ENCODE peak calls at places on chromosomes 16 and 17, in ten cellular contexts. O is retinal pigment epithelial cell, V is right lobe of liver, W is endothelial cell, T is IMR-90, R is stomach, I is foreskin fibroblast, A is Calu3, L is epithelial cell of esophagus, E is left ventricle myocardium inferior. N is an unnamed sample.

GRCh38 chr16:28182183-28182582 is 29.6 kb downstream of the XPO6 start:
- DNase-seq in W (no peak), L (peak; percentile 50), I (peak; percentile 76), R (no peak), A (no peak), E (no peak), T (peak; percentile 66), O (no peak), V (no peak), N (no peak)

GRCh38 chr17:18246880-18247612 is 11.5 kb downstream of the FLII start:
- DNase-seq in E (peak; percentile 58), W (peak; percentile 50), L (peak; percentile 94), A (no peak), R (peak; percentile 95), T (peak; percentile 8), I (no peak), O (no peak), V (no peak), N (no peak)

GRCh38 chr16:71645450-71645849 is 19.5 kb downstream of the MARVELD3 start:
- DNase-seq in L (peak; percentile 71), A (peak; percentile 36), E (no peak), V (no peak), R (no peak), O (peak; percentile 13), I (no peak), T (peak; percentile 38), W (no peak), N (no peak)

GRCh38 chr17:57243171-57243622 is 13.1 kb upstream of the MSI2 start:
- DNase-seq in T (peak; percentile 60), E (peak; percentile 45), W (peak; percentile 75), L (peak; percentile 71), R (peak; percentile 73), A (peak; percentile 65), I (peak; percentile 44), O (no peak), V (peak; percentile 72), N (peak; percentile 74)

GRCh38 chr16:21302898-21303528 is 24.9 kb upstream of the CRYM start:
- DNase-seq in A (no peak), R (no peak), E (no peak), T (peak; percentile 93), O (peak; percentile 66), I (peak; percentile 90), W (no peak), L (peak; percentile 99), V (no peak), N (no peak)

GRCh38 chr17:29346462-29346861 is 43.7 kb upstream of the TAOK1 start:
- DNase-seq in I (no peak), L (no peak), V (no peak), A (no peak), E (no peak), T (no peak), W (no peak), O (no peak), R (no peak), N (no peak)

GRCh38 chr16:66572356-66572755 is 6.1 kb downstream of the CMTM1 start:
- DNase-seq in I (no peak), R (no peak), O (no peak), W (no peak), L (no peak), E (no peak), T (no peak), A (no peak), V (no peak), N (no peak)

GRCh38 chr16:72013888-72014538 is 5.5 kb downstream of the DHODH start:
- DNase-seq in E (peak; percentile 41), O (no peak), A (no peak), T (no peak), W (no peak), L (no peak), I (no peak), R (no peak), V (no peak), N (no peak)

GRCh38 chr16:265711-266110 is 10.0 kb downstream of the RGS11 start:
- DNase-seq in T (no peak), V (no peak), R (peak; percentile 49), O (no peak), A (no peak), L (peak; percentile 40), I (no peak), E (no peak), W (no peak), N (no peak)

GRCh38 chr16:86303787-86304685 is 206.3 kb upstream of the FOXF1 start:
- DNase-seq in A (no peak), E (no peak), R (no peak), L (no peak), T (peak; percentile 64), I (no peak), O (no peak), V (no peak), W (no peak), N (no peak)

GRCh38 chr16:30121741-30122620 is 1.0 kb downstream of the MAPK3 start:
- DNase-seq in W (no peak), L (no peak), E (peak; percentile 82), O (no peak), A (no peak), T (no peak), I (no peak), R (peak; percentile 53), V (peak; percentile 64), N (no peak)

GRCh38 chr17:59837362-59838195 is 55.2 kb downstream of the TUBD1 start:
- DNase-seq in E (no peak), R (peak; percentile 86), O (peak; percentile 100), V (no peak), W (peak; percentile 52), I (peak; percentile 98), A (peak; percentile 77), L (peak; percentile 99), T (peak; percentile 100), N (peak; percentile 31)

GRCh38 chr17:79991924-79992656 is 43.6 kb downstream of the TBC1D16 start:
- DNase-seq in W (no peak), E (peak; percentile 57), L (no peak), R (peak; percentile 50), T (peak; percentile 38), V (peak; percentile 87), I (no peak), A (peak; percentile 68), O (no peak), N (no peak)

GRCh38 chr16:85296859-85297698 is 184.8 kb upstream of the CIBAR2 start:
- DNase-seq in T (no peak), A (peak; percentile 86), O (no peak), R (peak; percentile 63), V (no peak), W (peak; percentile 73), L (peak; percentile 50), I (no peak), E (no peak), N (peak; percentile 54)

GRCh38 chr17:37737971-37738370 is 6.9 kb downstream of the HNF1B start:
- DNase-seq in W (no peak), I (no peak), O (no peak), E (no peak), L (no peak), V (no peak), T (peak; percentile 61), R (no peak), A (no peak), N (no peak)

GRCh38 chr17:41912925-41913324 is 5.8 kb downstream of the ACLY start:
- DNase-seq in A (no peak), O (no peak), R (no peak), E (no peak), W (no peak), V (no peak), L (no peak), I (no peak), T (no peak), N (no peak)
- TF ChIP-seq CTCF in A (no peak), O (peak; percentile 20), R (no peak), E (no peak), W (no peak), V (no peak), L (no peak), I (no peak), T (peak; percentile 26), N (no peak)

GRCh38 chr17:44084131-44084538 is 13.6 kb downstream of the G6PC3 start:
- DNase-seq in E (no peak), W (peak; percentile 48), I (no peak), R (no peak), T (no peak), V (no peak), O (no peak), A (peak; percentile 62), L (peak; percentile 27), N (no peak)
- TF ChIP-seq CTCF in E (no peak), W (peak; percentile 45), I (no peak), R (no peak), T (no peak), V (peak; percentile 39), O (peak; percentile 30), A (peak; percentile 77), L (peak; percentile 39), N (no peak)

DNA sequence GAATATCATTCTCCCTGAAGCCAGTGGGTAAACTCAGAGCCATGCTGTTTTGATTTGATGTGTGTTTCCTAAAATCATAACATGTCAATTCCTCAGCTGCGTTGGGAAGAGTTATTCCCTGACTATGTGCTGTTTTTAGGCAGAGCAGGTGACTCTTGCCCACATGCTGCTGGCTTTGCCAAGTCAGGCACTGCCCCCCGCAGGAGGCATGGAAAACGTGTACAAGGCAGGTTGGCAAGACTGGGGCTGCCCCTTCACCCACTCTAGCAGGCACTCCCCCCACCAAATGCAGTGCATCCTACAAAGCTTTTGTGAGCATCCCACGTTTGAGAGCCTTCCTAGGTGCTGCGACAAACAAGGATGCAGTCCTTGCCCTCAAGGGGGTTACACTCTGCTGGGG is 38.3 kb upstream of the NAT9 start:
- DNase-seq in V (no peak), I (no peak), O (no peak), A (no peak), R (no peak), T (no peak), E (no peak), W (no peak), L (peak; percentile 4), N (no peak)
- TF ChIP-seq CTCF in V (peak; percentile 5), I (no peak), O (peak; percentile 18), A (no peak), R (no peak), T (peak; percentile 3), E (no peak), W (no peak), L (peak; percentile 9), N (no peak)

DNA sequence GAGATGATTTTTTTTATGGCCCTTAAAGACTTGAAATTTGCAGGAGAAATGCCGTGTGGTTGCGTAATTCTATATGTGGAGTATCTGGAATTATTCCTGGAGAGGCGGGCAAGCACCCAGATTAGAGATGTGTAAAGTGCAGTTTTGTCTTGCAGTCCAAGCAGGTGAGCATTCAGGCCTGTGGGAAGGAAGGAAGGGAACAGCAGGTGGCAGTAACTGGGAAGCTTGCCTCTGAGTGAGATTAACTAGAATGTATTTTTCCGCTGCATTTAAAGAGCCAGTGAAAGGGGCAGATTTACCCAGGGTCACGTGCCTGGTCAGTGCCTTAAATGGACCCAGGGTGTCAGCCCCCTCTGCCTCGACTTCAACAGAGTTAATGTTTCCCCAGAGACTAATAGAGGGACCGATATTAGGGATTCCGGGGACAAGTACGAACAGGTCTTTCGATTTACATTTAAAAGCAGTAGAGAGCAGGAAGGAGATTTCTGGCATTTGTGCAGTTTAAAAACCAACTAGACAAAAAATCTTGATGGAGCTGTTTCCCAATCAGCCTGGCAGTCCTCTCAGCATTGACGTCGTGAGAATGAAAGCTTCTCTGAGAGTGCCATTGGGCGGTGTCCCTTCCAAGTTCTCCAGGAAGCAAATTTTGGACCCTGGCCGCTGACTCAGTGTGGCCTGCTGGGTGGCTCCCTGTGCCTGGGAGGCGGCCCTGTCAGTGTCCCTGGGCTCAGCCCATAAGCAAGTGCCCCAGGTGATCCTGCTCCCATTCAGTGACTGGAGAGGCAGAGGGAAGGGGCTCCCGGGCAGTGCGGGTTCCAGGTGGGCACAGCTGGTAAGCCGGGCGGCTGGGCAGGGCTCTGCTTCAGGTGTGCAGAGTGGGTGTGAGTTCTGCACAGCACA is 38.2 kb downstream of the KSR1 start:
- DNase-seq in V (peak; percentile 90), R (peak; percentile 87), T (peak; percentile 42), E (peak; percentile 67), W (no peak), L (peak; percentile 84), A (peak; percentile 76), I (no peak), O (peak; percentile 54), N (no peak)
- TF ChIP-seq CTCF in V (peak; percentile 62), R (no peak), T (peak; percentile 30), E (peak; percentile 53), W (no peak), L (peak; percentile 67), A (no peak), I (no peak), O (peak; percentile 81), N (no peak)

N was measured in natural killer cell.